ENCODE peak calls at places on chromosomes 5 and 9, in seven cellular contexts. I is aorta; K is memory B cell; L is NCI-H1417; N is stimulated activated CD4-positive, alpha-beta T cell treated with anti-CD3 and anti-CD28 coated beads, Interleukin-4, amount 100 ng/mL, for 24 hours; B is HTR-8/SVneo; G is naive thymus-derived CD4-positive, alpha-beta T cell. O is an unnamed sample.

GRCh38 chr5:140073296-140073695 is 30.2 kb upstream of the NRG2 start:
- DNase-seq in I (no peak), K (peak), L (peak), N (no peak), B (peak), G (peak), O (no peak)

GRCh38 chr5:108736855-108737254 is 10.8 kb upstream of the FER start:
- DNase-seq in I (no peak), K (peak), L (no peak), N (no peak), B (no peak), G (no peak), O (no peak)

GRCh38 chr5:65556181-65556580 is 6.8 kb downstream of the CENPK start:
- DNase-seq in I (no peak), K (no peak), L (no peak), N (no peak), B (no peak), G (no peak), O (no peak)

GRCh38 chr9:5629312-5630037 is 568 bp downstream of the RIC1 start:
- DNase-seq in I (peak), K (no peak), L (peak), N (peak), B (no peak), G (peak), O (peak)

GRCh38 chr5:76175051-76175666 is 92.0 kb downstream of the SV2C start:
- DNase-seq in I (no peak), K (peak), L (peak), N (peak), B (peak), G (no peak), O (peak)

GRCh38 chr9:134627417-134628353 is 13.9 kb upstream of the COL5A1 start:
- DNase-seq in I (peak), K (no peak), L (no peak), N (no peak), B (no peak), G (no peak), O (no peak)

GRCh38 chr5:152274206-152274605 is 130.9 kb downstream of the NMUR2 start:
- DNase-seq in I (no peak), K (no peak), L (no peak), N (no peak), B (no peak), G (no peak), O (no peak)

GRCh38 chr9:133570681-133571080 is 36.2 kb downstream of the ADAMTSL2 start:
- DNase-seq in I (no peak), K (no peak), L (no peak), N (no peak), B (no peak), G (no peak), O (no peak)

GRCh38 chr5:138337685-138338410 is at the start of gene FAM53C:
- DNase-seq in I (peak), K (peak), L (peak), N (peak), B (peak), G (peak), O (peak)

GRCh38 chr5:145568581-145568980 is 266.6 kb downstream of the PRELID2 start:
- DNase-seq in I (no peak), K (no peak), L (no peak), N (no peak), B (peak), G (no peak), O (no peak)

GRCh38 chr5:15587941-15588340 is 88.0 kb downstream of the FBXL7 start:
- DNase-seq in I (no peak), K (no peak), L (no peak), N (no peak), B (peak), G (no peak), O (no peak)

GRCh38 chr5:20655211-20655610 is 667.2 kb upstream of the CDH18 start:
- DNase-seq in I (no peak), K (no peak), L (no peak), N (no peak), B (no peak), G (no peak), O (no peak)

GRCh38 chr5:96228449-96228848 is 204.6 kb downstream of the PCSK1 start:
- DNase-seq in I (no peak), K (no peak), L (no peak), N (no peak), B (no peak), G (no peak), O (no peak)

GRCh38 chr9:28821240-28821639 is 1248.0 kb upstream of the C9orf72 start:
- DNase-seq in I (no peak), K (no peak), L (no peak), N (no peak), B (no peak), G (no peak), O (no peak)

GRCh38 chr5:133611357-133612020 is 852 bp downstream of the FSTL4 start:
- DNase-seq in I (no peak), K (peak), L (no peak), N (no peak), B (no peak), G (no peak), O (no peak)

GRCh38 chr9:90433398-90433890 is 209.2 kb downstream of the DIRAS2 start:
- DNase-seq in I (no peak), K (no peak), L (peak), N (no peak), B (no peak), G (no peak), O (no peak)

GRCh38 chr5:57566914-57567313 is 84.3 kb upstream of the ACTBL2 start:
- DNase-seq in I (no peak), K (no peak), L (no peak), N (no peak), B (no peak), G (no peak), O (no peak)

GRCh38 chr5:170297589-170298462 is at the start of gene LCP2:
- DNase-seq in I (no peak), K (no peak), L (no peak), N (peak), B (no peak), G (peak), O (peak)

GRCh38 chr5:159186319-159186718 is 23.0 kb downstream of the RNF145 start:
- DNase-seq in I (no peak), K (no peak), L (no peak), N (no peak), B (no peak), G (no peak), O (no peak)

GRCh38 chr5:145854651-145855258 is 18.1 kb downstream of the GRXCR2 start:
- DNase-seq in I (no peak), K (no peak), L (peak), N (no peak), B (peak), G (no peak), O (no peak)

GRCh38 chr5:142777108-142777507 is 6.9 kb downstream of the ARHGAP26 start:
- DNase-seq in I (no peak), K (no peak), L (no peak), N (no peak), B (no peak), G (no peak), O (no peak)

GRCh38 chr5:64144429-64145215 is 21.0 kb upstream of the RNF180 start:
- DNase-seq in I (no peak), K (no peak), L (no peak), N (no peak), B (no peak), G (no peak), O (no peak)

GRCh38 chr9:115034801-115035200 is 83.2 kb downstream of the TNC start:
- DNase-seq in I (no peak), K (no peak), L (no peak), N (no peak), B (no peak), G (no peak), O (no peak)

GRCh38 chr5:11426442-11426841 is 477.8 kb downstream of the CTNND2 start:
- DNase-seq in I (no peak), K (no peak), L (no peak), N (no peak), B (no peak), G (no peak), O (no peak)

GRCh38 chr5:73417307-73418035 is 31.1 kb downstream of the FOXD1 start:
- DNase-seq in I (no peak), K (no peak), L (no peak), N (no peak), B (no peak), G (no peak), O (no peak)

GRCh38 chr9:121783126-121783522 is 131.7 kb downstream of the DAB2IP start:
- DNase-seq in I (no peak), K (no peak), L (no peak), N (no peak), B (no peak), G (no peak), O (no peak)

GRCh38 chr9:89812556-89813181 is 207.9 kb downstream of the GADD45G start:
- DNase-seq in I (no peak), K (no peak), L (no peak), N (no peak), B (no peak), G (no peak), O (no peak)

GRCh38 chr9:117284414-117284813 is 130.4 kb downstream of the ASTN2 start:
- DNase-seq in I (no peak), K (no peak), L (no peak), N (no peak), B (no peak), G (no peak), O (no peak)

GRCh38 chr5:31614147-31615030 is 24.5 kb upstream of the PDZD2 start:
- DNase-seq in I (no peak), K (no peak), L (no peak), N (no peak), B (no peak), G (no peak), O (no peak)

GRCh38 chr9:93086445-93087224 is 9.4 kb upstream of the CARD19 start:
- DNase-seq in I (peak), K (no peak), L (no peak), N (no peak), B (no peak), G (no peak), O (no peak)

GRCh38 chr9:3508078-3508431 is 17.7 kb downstream of the RFX3 start:
- DNase-seq in I (no peak), K (no peak), L (no peak), N (no peak), B (no peak), G (no peak), O (no peak)

GRCh38 chr5:33312631-33313030 is 128.1 kb upstream of the TARS1 start:
- DNase-seq in I (no peak), K (no peak), L (no peak), N (no peak), B (no peak), G (no peak), O (no peak)

GRCh38 chr9:136095028-136095494 is at the start of gene NACC2:
- DNase-seq in I (peak), K (no peak), L (peak), N (peak), B (no peak), G (no peak), O (peak)

GRCh38 chr5:95837492-95837891 is 15.0 kb upstream of the GLRX start:
- DNase-seq in I (no peak), K (no peak), L (no peak), N (no peak), B (no peak), G (no peak), O (no peak)

GRCh38 chr9:112535811-112536210 is 49.2 kb downstream of the KIAA1958 start:
- DNase-seq in I (no peak), K (no peak), L (no peak), N (no peak), B (peak), G (no peak), O (no peak)

GRCh38 chr5:112174959-112175594 is 244.0 kb downstream of the EPB41L4A start:
- DNase-seq in I (no peak), K (peak), L (peak), N (peak), B (peak), G (no peak), O (peak)

GRCh38 chr5:132132138-132132537 is 58.5 kb downstream of the CSF2 start:
- DNase-seq in I (no peak), K (no peak), L (no peak), N (no peak), B (no peak), G (no peak), O (no peak)